ENCODE peak calls at places on chromosomes 3 and 15, in four cellular contexts. Z, C, J and Q are unnamed samples.
A peak's percentile ranks its signal among the peaks of the same experiment; 100 is the strongest.

GRCh38 chr15:65980824-65981456 is 111.6 kb downstream of the RAB11A start:
- DNase-seq in Z (no peak), C (peak; percentile 67), J (peak; percentile 65), Q (peak; percentile 63)

GRCh38 chr3:106829206-106829605 is 548.0 kb upstream of the CCDC54 start:
- DNase-seq in Z (no peak), C (no peak), J (no peak), Q (no peak)

GRCh38 chr15:50452927-50453326 is 28.7 kb downstream of the USP8 start:
- DNase-seq in Z (no peak), C (no peak), J (no peak), Q (no peak)

GRCh38 chr3:38662544-38662943 is 13.1 kb upstream of the SCN5A start:
- DNase-seq in Z (no peak), C (peak; percentile 84), J (no peak), Q (peak; percentile 57)

GRCh38 chr3:173865900-173866498 is 468.5 kb downstream of the NLGN1 start:
- DNase-seq in Z (no peak), C (no peak), J (no peak), Q (no peak)

GRCh38 chr15:55318588-55319494 is at the start of the genes PIGB and PIGBOS1:
- DNase-seq in Z (peak; percentile 78), C (peak; percentile 76), J (peak; percentile 85), Q (peak; percentile 93)

GRCh38 chr3:42581400-42581708 is 413 bp downstream of the SEC22C start:
- DNase-seq in Z (peak; percentile 19), C (peak; percentile 26), J (no peak), Q (no peak)

GRCh38 chr15:62828364-62828763 is 214.2 kb upstream of the TPM1 start:
- DNase-seq in Z (no peak), C (no peak), J (no peak), Q (no peak)

GRCh38 chr3:54696313-54696712 is 231.5 kb downstream of the LRTM1 start:
- DNase-seq in Z (no peak), C (peak; percentile 55), J (no peak), Q (no peak)

GRCh38 chr15:41115088-41115651 is 910 bp downstream of the INO80 start:
- DNase-seq in Z (no peak), C (peak; percentile 47), J (no peak), Q (peak; percentile 21)

GRCh38 chr3:55329849-55330248 is 157.3 kb downstream of the WNT5A start:
- DNase-seq in Z (no peak), C (peak; percentile 78), J (no peak), Q (no peak)

GRCh38 chr3:101635954-101636798 is 40.8 kb downstream of the ZBTB11 start:
- DNase-seq in Z (no peak), C (peak; percentile 69), J (peak; percentile 69), Q (peak; percentile 62)

GRCh38 chr15:63832620-63833245 is 1.0 kb downstream of the HERC1 start:
- DNase-seq in Z (no peak), C (no peak), J (no peak), Q (peak; percentile 36)

GRCh38 chr15:99704444-99704838 is 28.8 kb downstream of the LYSMD4 start:
- DNase-seq in Z (peak; percentile 46), C (peak; percentile 93), J (peak; percentile 56), Q (peak; percentile 83)

GRCh38 chr3:123129052-123129451 is 62.2 kb downstream of the PDIA5 start:
- DNase-seq in Z (no peak), C (peak; percentile 33), J (no peak), Q (no peak)

GRCh38 chr3:104564045-104564643 is 802.6 kb upstream of the ALCAM start:
- DNase-seq in Z (no peak), C (peak; percentile 92), J (no peak), Q (peak; percentile 13)

GRCh38 chr3:8837172-8837571 is 67.8 kb upstream of the OXTR start:
- DNase-seq in Z (no peak), C (peak; percentile 58), J (no peak), Q (no peak)

DNA sequence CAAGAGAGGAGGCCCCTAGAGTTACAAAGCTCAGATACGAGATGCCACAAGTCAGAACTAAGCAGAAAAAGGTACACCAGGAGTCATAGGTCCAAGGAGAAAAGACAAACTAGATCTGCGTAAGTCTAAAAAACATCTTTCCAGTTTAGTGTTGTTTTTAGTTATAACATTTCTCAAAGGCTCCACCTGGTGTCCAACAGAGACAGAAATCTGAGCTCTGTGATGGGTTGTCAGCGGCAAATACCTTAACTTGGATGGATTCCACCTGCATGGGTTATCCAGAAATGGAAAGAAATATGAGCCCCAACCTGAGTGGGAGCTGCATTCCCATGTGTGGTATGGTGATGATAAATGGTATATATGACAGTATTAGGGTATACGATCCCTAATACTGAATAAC is 238.6 kb upstream of the CHRM5 start:
- DNase-seq in Z (no peak), C (peak; percentile 79), J (no peak), Q (no peak)
- TF ChIP-seq CTCF in Z (peak; percentile 29), C (peak; percentile 72), J (peak; percentile 6), Q (no peak)

GRCh38 chr3:53677406-53677805 is 168.8 kb downstream of the CHDH start:
- DNase-seq in Z (no peak), C (peak; percentile 43), J (no peak), Q (no peak)
- TF ChIP-seq CTCF in Z (peak; percentile 16), C (peak; percentile 62), J (peak; percentile 20), Q (peak; percentile 47)

DNA sequence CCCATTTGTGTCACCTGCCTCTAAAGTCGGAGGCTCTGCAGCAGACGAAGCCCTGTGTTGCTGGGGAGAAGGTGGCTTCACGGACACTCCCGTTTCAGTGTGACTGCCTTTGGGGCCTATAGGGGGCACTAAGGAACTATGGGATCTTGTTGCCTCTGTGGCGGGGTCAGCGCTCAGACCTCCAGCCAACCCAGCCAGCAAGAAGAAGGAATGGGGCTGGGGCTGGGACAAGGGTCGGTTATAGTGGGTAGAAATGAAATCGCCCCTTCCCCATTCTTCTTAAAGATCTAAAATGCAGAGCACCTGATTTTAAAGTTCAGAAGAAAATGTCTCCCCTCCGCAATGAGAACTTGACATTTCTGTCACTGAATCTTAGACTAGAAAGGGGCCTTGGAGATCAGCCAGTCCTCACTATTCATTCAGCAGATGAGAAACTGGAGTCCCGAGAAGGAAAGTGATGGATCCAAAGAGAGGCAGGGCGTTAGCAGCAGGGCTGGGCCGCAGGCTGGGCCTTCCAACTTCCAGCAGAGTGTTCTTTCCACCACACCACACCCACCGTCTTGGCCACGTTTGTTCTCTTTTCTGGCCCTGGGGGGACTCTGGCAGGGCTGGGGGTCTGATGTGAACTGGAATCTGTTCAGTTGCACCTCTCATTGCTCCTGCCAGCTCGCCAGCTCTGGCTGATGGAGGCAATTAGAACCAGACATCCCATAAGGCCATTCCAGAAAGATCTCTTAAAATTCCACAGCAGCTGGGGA is 195.4 kb downstream of the OPA1 start:
- DNase-seq in Z (peak; percentile 7), C (peak; percentile 75), J (peak; percentile 87), Q (peak; percentile 87)
- TF ChIP-seq CTCF in Z (peak; percentile 84), C (peak; percentile 90), J (peak; percentile 76), Q (peak; percentile 86)

DNA sequence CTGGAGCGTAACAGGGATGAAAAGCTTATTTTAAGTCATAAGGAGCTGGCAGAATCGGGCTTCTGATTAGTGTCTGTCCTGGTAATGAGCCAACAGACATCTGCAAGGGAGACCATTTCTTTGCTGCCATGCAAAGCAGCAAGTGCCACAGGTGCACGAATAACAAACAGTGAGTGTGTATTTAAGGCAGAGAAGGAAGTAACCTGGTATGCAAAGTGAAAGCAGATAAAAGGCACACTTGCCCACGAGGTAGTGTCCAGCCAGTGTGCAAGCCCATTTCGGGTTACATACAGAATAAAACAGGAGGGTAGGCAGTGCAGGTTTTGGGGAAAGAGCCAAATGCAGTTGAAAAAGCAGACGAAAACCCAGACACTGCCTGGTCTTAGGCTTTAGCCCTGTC is 1153.7 kb downstream of the SI start:
- DNase-seq in Z (no peak), C (no peak), J (no peak), Q (no peak)
- TF ChIP-seq CTCF in Z (no peak), C (no peak), J (no peak), Q (no peak)

GRCh38 chr15:44710236-44711088 is 661 bp downstream of the PATL2 start:
- DNase-seq in Z (no peak), C (peak; percentile 18), J (peak; percentile 56), Q (peak; percentile 41)
- TF ChIP-seq CTCF in Z (peak; percentile 47), C (peak; percentile 69), J (peak; percentile 43), Q (peak; percentile 52)